ENCODE peak calls at places on chromosomes 2 and 18, in seven cellular contexts. Y is prostate gland, E is mucosa of descending colon, A is fibroblast of the aortic adventitia, C is heart left ventricle, U is B cell, X is PC-9. F is an unnamed sample.

GRCh38 chr2:182594286-182594685 is 121.8 kb upstream of the DNAJC10 start:
- DNase-seq in Y (no peak), A (peak), X (peak), E (no peak), C (no peak), U (no peak), F (peak)

GRCh38 chr18:40877096-40877495 is 1077.9 kb upstream of the PIK3C3 start:
- DNase-seq in C (no peak), A (peak), Y (no peak), U (no peak), E (no peak), X (no peak), F (peak)

GRCh38 chr18:8552151-8552550 is 57.1 kb upstream of the RAB12 start:
- DNase-seq in U (no peak), X (no peak), A (no peak), Y (no peak), E (no peak), C (no peak), F (no peak)

GRCh38 chr2:33784488-33784887 is 185.4 kb upstream of the FAM98A start:
- DNase-seq in E (no peak), C (no peak), Y (no peak), A (no peak), U (no peak), X (no peak), F (no peak)

GRCh38 chr2:51717318-51717717 is 685.4 kb upstream of the NRXN1 start:
- DNase-seq in Y (no peak), E (no peak), A (peak), C (no peak), X (no peak), U (no peak), F (peak)

GRCh38 chr18:74215863-74216262 is 67.5 kb downstream of the TIMM21 start:
- DNase-seq in C (no peak), E (no peak), A (no peak), Y (no peak), X (no peak), U (no peak), F (no peak)

GRCh38 chr2:161134547-161135518 is 25.4 kb upstream of the TANK start:
- DNase-seq in A (peak), U (no peak), X (peak), C (peak), E (no peak), Y (peak), F (peak)

GRCh38 chr2:42939411-42940206 is 147.2 kb upstream of the HAAO start:
- DNase-seq in A (no peak), X (no peak), E (no peak), Y (no peak), C (no peak), U (no peak), F (no peak)

GRCh38 chr2:133431289-133431688 is 137.0 kb downstream of the NCKAP5 start:
- DNase-seq in A (no peak), U (no peak), X (no peak), Y (no peak), C (no peak), E (no peak), F (no peak)

GRCh38 chr18:34083910-34084309 is 140.8 kb downstream of the NOL4 start:
- DNase-seq in U (no peak), E (peak), Y (no peak), X (no peak), A (no peak), C (no peak), F (no peak)

GRCh38 chr18:62566199-62566598 is 43.4 kb downstream of the ZCCHC2 start:
- DNase-seq in C (peak), Y (peak), U (no peak), E (no peak), A (peak), X (no peak), F (peak)

GRCh38 chr2:225400060-225400511 is 576 bp downstream of the NYAP2 start:
- DNase-seq in A (peak), Y (no peak), C (no peak), U (no peak), X (no peak), E (no peak), F (peak)

GRCh38 chr18:73462092-73462491 is 594.3 kb upstream of the NETO1 start:
- DNase-seq in X (no peak), C (peak), U (no peak), E (no peak), Y (peak), A (peak), F (peak)

GRCh38 chr2:8447610-8448221 is 234.1 kb upstream of the ID2 start:
- DNase-seq in C (no peak), A (peak), X (no peak), U (no peak), E (no peak), Y (no peak), F (no peak)

GRCh38 chr2:212994976-212995375 is 156.4 kb downstream of the IKZF2 start:
- DNase-seq in E (no peak), X (no peak), Y (no peak), C (no peak), A (peak), U (no peak), F (no peak)

GRCh38 chr2:43000242-43001054 is 208.1 kb upstream of the HAAO start:
- DNase-seq in A (no peak), E (no peak), C (no peak), X (no peak), U (no peak), Y (no peak), F (no peak)

GRCh38 chr2:102597788-102598187 is 21.6 kb upstream of the SLC9A2 start:
- DNase-seq in U (no peak), C (no peak), A (no peak), E (no peak), X (no peak), Y (no peak), F (no peak)

GRCh38 chr18:4125246-4125938 is 329.7 kb downstream of the DLGAP1 start:
- DNase-seq in U (no peak), X (no peak), A (peak), Y (no peak), E (no peak), C (peak), F (peak)

GRCh38 chr2:172953970-172954852 is 121.4 kb upstream of the MAP3K20 start:
- DNase-seq in C (no peak), U (no peak), E (no peak), Y (no peak), A (no peak), X (peak), F (no peak)

GRCh38 chr2:207288628-207289027 is 122.9 kb upstream of the KLF7 start:
- DNase-seq in Y (no peak), E (no peak), C (no peak), U (no peak), A (no peak), X (no peak), F (no peak)

GRCh38 chr2:64770781-64771334 is 117.1 kb upstream of the SERTAD2 start:
- DNase-seq in Y (no peak), E (no peak), U (no peak), A (peak), C (peak), X (no peak), F (peak)

GRCh38 chr2:130251520-130251864 is 53.3 kb upstream of the TUBA3E start:
- DNase-seq in X (no peak), U (no peak), C (no peak), E (no peak), A (no peak), Y (no peak), F (no peak)

GRCh38 chr2:26438526-26438925 is 36.8 kb downstream of the DRC1 start:
- DNase-seq in A (peak), E (no peak), C (no peak), X (no peak), U (no peak), Y (no peak), F (peak)

GRCh38 chr2:21404137-21404536 is 280.4 kb downstream of the TDRD15 start:
- DNase-seq in X (no peak), U (no peak), A (no peak), E (no peak), C (no peak), Y (no peak), F (no peak)

GRCh38 chr2:69216535-69217332 is 170.3 kb downstream of the GFPT1 start:
- DNase-seq in A (peak), C (peak), U (no peak), E (no peak), X (no peak), Y (no peak), F (peak)

GRCh38 chr2:42063383-42064171 is 15.8 kb downstream of the PKDCC start:
- DNase-seq in U (no peak), C (no peak), A (peak), X (no peak), E (no peak), Y (no peak), F (peak)

GRCh38 chr2:8987413-8987812 is 16.1 kb downstream of the MBOAT2 start:
- DNase-seq in E (no peak), A (peak), C (no peak), U (no peak), X (no peak), Y (no peak), F (peak)

GRCh38 chr18:54330768-54331548 is 26.7 kb downstream of the STARD6 start:
- DNase-seq in E (no peak), A (no peak), X (no peak), U (no peak), C (no peak), Y (no peak), F (no peak)

GRCh38 chr2:239500915-239501630 is 100.3 kb upstream of the HDAC4 start:
- DNase-seq in U (no peak), C (no peak), A (no peak), E (no peak), X (no peak), Y (no peak), F (no peak)

GRCh38 chr2:74472945-74473258 is 422 bp upstream of the MRPL53 start:
- DNase-seq in U (no peak), E (no peak), X (peak), Y (no peak), C (no peak), A (no peak), F (peak)

GRCh38 chr2:72116081-72116533 is 31.6 kb downstream of the CYP26B1 start:
- DNase-seq in C (no peak), Y (no peak), A (no peak), E (no peak), X (no peak), U (no peak), F (peak)

GRCh38 chr2:226461981-226462380 is 337.6 kb downstream of the IRS1 start:
- DNase-seq in E (no peak), U (no peak), X (no peak), C (no peak), Y (no peak), A (no peak), F (no peak)

GRCh38 chr2:89837962-89838625 is 1146.6 kb downstream of the RPIA start:
- DNase-seq in X (no peak), A (no peak), E (no peak), C (no peak), Y (no peak), U (no peak), F (no peak)

DNA sequence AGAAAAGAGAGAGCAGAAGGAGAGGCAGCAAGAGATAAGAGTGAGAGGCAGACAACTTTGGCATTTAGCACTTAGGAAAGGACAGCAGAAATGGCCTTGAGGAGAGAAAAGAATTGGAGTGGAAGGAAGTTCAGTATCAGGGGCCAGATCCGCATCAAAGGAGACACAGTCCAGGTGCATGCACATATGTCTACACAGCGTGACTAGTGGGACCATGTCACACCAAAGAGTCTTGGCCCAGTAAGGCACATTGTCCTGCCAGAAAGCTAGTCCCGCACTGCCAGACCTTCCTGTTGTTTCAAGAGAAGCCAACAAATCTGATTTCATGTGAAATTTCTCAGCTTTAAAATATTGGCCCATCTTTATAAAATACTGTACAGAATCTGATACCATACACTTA is 8.5 kb upstream of the STK39 start:
- DNase-seq in U (no peak), Y (peak), X (no peak), A (no peak), C (no peak), E (no peak), F (no peak)
- TF ChIP-seq CTCF in U (no peak), Y (no peak), X (no peak), A (no peak), C (no peak), E (no peak), F (no peak)

GRCh38 chr2:233965032-233965614 is 48.0 kb downstream of the TRPM8 start:
- DNase-seq in Y (no peak), A (no peak), C (no peak), U (no peak), E (no peak), X (no peak), F (no peak)

GRCh38 chr2:233961905-233962304 is 44.7 kb downstream of the TRPM8 start:
- DNase-seq in E (no peak), U (no peak), Y (no peak), X (no peak), C (no peak), A (no peak), F (no peak)

GRCh38 chr2:233964581-233964980 is 47.4 kb downstream of the TRPM8 start:
- DNase-seq in X (no peak), C (no peak), U (no peak), E (no peak), Y (no peak), A (no peak), F (no peak)

DNA sequence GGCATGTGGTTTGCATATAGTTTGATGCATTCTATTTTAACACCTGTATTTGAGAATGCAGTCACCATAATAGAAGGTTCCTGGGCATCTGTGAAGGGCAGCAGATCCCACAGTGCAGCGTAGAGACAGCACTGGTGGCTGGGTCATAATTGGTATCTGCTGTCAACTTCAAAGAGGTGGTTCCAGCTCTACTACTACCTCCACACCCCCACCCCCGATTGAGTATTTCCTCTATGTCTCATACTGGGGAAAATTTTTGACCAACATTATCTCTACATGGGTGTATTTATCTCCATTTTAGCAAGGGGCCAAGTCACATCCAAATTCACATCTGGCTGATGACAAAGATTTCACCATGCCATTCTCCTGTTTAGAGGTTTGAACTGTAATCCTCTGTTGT is 43.0 kb downstream of the TRPM8 start:
- DNase-seq in X (no peak), Y (no peak), C (no peak), E (no peak), U (no peak), A (no peak), F (no peak)
- TF ChIP-seq CTCF in X (no peak), Y (no peak), C (no peak), E (no peak), U (no peak), A (no peak), F (no peak)

GRCh38 chr2:86134709-86135108 is 28.7 kb downstream of the PTCD3 start:
- DNase-seq in U (no peak), X (no peak), A (no peak), E (no peak), C (no peak), Y (no peak), F (no peak)

GRCh38 chr2:86139981-86140380 is 33.9 kb downstream of the PTCD3 start:
- DNase-seq in U (no peak), X (no peak), A (no peak), Y (no peak), C (no peak), E (no peak), F (no peak)

GRCh38 chr2:86138736-86139625 is 32.9 kb downstream of the PTCD3 start:
- DNase-seq in E (no peak), Y (no peak), X (no peak), C (no peak), U (no peak), A (no peak), F (no peak)

GRCh38 chr2:86135653-86136052 is 29.6 kb downstream of the PTCD3 start:
- DNase-seq in Y (no peak), X (no peak), A (no peak), U (no peak), C (no peak), E (no peak), F (no peak)

DNA sequence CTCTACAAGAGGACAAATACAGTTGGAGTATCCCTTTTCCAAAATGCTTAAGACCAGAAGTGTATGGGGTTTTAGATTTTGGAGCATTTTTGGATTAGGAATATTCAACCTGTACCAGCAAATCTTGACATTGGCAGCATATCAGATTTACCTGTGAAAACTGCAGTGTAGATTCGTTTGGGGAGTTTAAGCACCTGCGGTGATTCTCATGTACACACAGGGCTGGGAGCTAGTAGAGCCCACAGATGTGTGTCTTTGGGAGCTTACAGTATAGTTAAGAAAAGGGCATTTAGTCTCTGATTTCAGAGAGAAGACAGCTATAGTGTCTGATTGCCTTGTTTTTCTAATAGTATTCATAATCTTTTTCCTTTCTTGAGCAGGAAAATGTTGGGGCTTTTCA is 30.1 kb downstream of the PTCD3 start:
- DNase-seq in X (no peak), A (no peak), U (no peak), E (no peak), C (no peak), Y (no peak), F (no peak)
- TF ChIP-seq CTCF in X (no peak), A (no peak), U (no peak), E (no peak), C (no peak), Y (no peak), F (no peak)

GRCh38 chr18:56358608-56359007 is 279.8 kb downstream of the TXNL1 start:
- DNase-seq in U (no peak), C (no peak), A (peak), E (no peak), Y (no peak), X (no peak), F (peak)
- TF ChIP-seq CTCF in U (no peak), C (no peak), A (peak), E (no peak), Y (no peak), X (peak), F (no peak)

DNA sequence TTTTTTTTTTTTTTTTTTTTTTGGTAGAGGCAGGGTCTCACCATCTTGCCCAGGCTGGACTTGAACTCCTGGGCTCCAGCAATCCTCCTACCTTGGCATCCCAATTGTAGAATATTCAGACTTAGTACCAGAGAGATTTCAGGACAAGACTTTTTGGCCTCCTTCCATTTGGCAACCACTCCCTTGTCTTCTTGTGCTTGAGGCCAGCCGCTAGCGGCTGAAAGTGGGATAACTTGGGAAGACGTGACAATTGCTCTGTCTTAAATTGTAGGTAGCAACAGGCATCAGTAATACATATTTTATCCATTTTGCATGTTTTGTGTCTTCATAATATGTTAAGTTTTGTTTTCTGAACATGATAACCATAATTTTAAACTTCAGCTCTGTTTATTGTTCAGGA is 53.3 kb upstream of the TTN start:
- DNase-seq in U (no peak), C (peak), A (peak), Y (no peak), X (no peak), E (no peak), F (peak)
- TF ChIP-seq CTCF in U (no peak), C (peak), A (peak), Y (no peak), X (no peak), E (no peak), F (peak)

GRCh38 chr2:32627901-32628645 is at the start of gene TTC27:
- DNase-seq in U (peak), A (peak), Y (peak), X (peak), C (peak), E (peak), F (peak)

GRCh38 chr2:32626591-32627221 is 1.1 kb upstream of the TTC27 start:
- DNase-seq in X (no peak), A (no peak), C (no peak), Y (no peak), U (no peak), E (no peak), F (no peak)

GRCh38 chr2:32624813-32625212 is 3.0 kb upstream of the TTC27 start:
- DNase-seq in C (no peak), Y (no peak), U (no peak), X (no peak), A (no peak), E (no peak), F (no peak)

GRCh38 chr2:32623311-32623706 is 4.5 kb upstream of the TTC27 start:
- DNase-seq in E (no peak), A (no peak), U (no peak), Y (no peak), C (no peak), X (no peak), F (no peak)

GRCh38 chr2:32627441-32627900 is 379 bp upstream of the TTC27 start:
- DNase-seq in X (no peak), U (no peak), Y (peak), A (peak), C (peak), E (peak), F (peak)
- TF ChIP-seq CTCF in X (no peak), U (no peak), Y (no peak), A (peak), C (peak), E (no peak), F (peak)